ENCODE peak calls at places on chromosomes 7 and 10, in eight cellular contexts. Q is BJ, P is brain microvascular endothelial cell, A is esophagus squamous epithelium, J is heart left ventricle, N is lower leg skin, D is sigmoid colon, F is fibroblast of lung. K is an unnamed sample.
A peak's percentile ranks its signal among the peaks of the same experiment; 100 is the strongest.

GRCh38 chr10:12484945-12485805 is 135.8 kb downstream of the CAMK1D start:
- DNase-seq in Q (no peak), P (peak; percentile 58), A (no peak), J (peak; percentile 49), N (no peak), D (no peak), F (no peak), K (no peak)

GRCh38 chr10:121455377-121455776 is 142.9 kb downstream of the FGFR2 start:
- DNase-seq in Q (no peak), P (no peak), A (no peak), J (no peak), N (no peak), D (no peak), F (no peak), K (no peak)

GRCh38 chr7:8433477-8434289 is at the start of gene NXPH1:
- DNase-seq in Q (no peak), P (no peak), A (no peak), J (no peak), N (no peak), D (no peak), F (no peak), K (no peak)

GRCh38 chr7:47461161-47461560 is 120.8 kb downstream of the TNS3 start:
- DNase-seq in Q (no peak), P (peak; percentile 63), A (no peak), J (peak; percentile 78), N (no peak), D (no peak), F (no peak), K (no peak)

GRCh38 chr7:123131140-123131539 is 68.6 kb downstream of the SLC13A1 start:
- DNase-seq in Q (no peak), P (no peak), A (no peak), J (no peak), N (no peak), D (no peak), F (no peak), K (no peak)

GRCh38 chr7:148410905-148411304 is 179.7 kb upstream of the C7orf33 start:
- DNase-seq in Q (no peak), P (no peak), A (no peak), J (no peak), N (no peak), D (no peak), F (no peak), K (no peak)

GRCh38 chr10:97905276-97905675 is 55.6 kb downstream of the GOLGA7B start:
- DNase-seq in Q (no peak), P (no peak), A (no peak), J (no peak), N (no peak), D (no peak), F (no peak), K (no peak)

GRCh38 chr7:113394856-113395255 is 276.5 kb upstream of the SMIM30 start:
- DNase-seq in Q (no peak), P (peak; percentile 1), A (no peak), J (no peak), N (no peak), D (no peak), F (no peak), K (no peak)

GRCh38 chr10:5071411-5072198 is 22.6 kb upstream of the AKR1C3 start:
- DNase-seq in Q (no peak), P (peak; percentile 52), A (no peak), J (peak; percentile 87), N (peak; percentile 90), D (peak; percentile 91), F (peak; percentile 90), K (no peak)

GRCh38 chr10:88111294-88111693 is 247.9 kb downstream of the PTEN start:
- DNase-seq in Q (no peak), P (no peak), A (no peak), J (no peak), N (no peak), D (no peak), F (no peak), K (no peak)

GRCh38 chr7:8305104-8305503 is 43.1 kb upstream of the ICA1 start:
- DNase-seq in Q (no peak), P (no peak), A (no peak), J (no peak), N (no peak), D (no peak), F (no peak), K (no peak)

GRCh38 chr10:3090914-3091313 is 23.6 kb downstream of the PFKP start:
- DNase-seq in Q (no peak), P (no peak), A (no peak), J (peak; percentile 49), N (no peak), D (no peak), F (peak; percentile 48), K (no peak)

DNA sequence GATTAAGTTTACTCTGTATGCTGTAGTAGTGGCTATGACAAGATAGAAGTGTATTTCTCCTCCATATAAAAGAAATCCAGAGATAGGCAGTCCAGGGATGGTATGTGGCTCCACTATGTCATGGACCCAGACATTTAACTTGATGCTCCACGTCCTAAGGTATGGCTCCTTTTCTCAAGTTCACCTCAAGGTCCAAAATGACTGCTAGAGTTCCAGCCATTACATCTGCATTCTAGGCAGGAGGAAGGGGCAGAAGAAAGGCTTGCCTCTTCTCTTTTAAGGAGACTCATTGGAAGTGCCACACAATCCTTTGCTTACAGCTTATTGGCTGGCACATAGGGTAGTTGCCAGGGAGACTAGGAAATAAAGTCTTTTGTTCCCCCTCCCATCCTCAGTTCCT is 27.7 kb upstream of the ATXN7L1 start:
- DNase-seq in Q (no peak), P (no peak), A (no peak), J (no peak), N (no peak), D (no peak), F (no peak), K (no peak)
- TF ChIP-seq CTCF in Q (no peak), P (no peak), A (no peak), J (no peak), N (no peak), D (no peak), F (no peak), K (no peak)

DNA sequence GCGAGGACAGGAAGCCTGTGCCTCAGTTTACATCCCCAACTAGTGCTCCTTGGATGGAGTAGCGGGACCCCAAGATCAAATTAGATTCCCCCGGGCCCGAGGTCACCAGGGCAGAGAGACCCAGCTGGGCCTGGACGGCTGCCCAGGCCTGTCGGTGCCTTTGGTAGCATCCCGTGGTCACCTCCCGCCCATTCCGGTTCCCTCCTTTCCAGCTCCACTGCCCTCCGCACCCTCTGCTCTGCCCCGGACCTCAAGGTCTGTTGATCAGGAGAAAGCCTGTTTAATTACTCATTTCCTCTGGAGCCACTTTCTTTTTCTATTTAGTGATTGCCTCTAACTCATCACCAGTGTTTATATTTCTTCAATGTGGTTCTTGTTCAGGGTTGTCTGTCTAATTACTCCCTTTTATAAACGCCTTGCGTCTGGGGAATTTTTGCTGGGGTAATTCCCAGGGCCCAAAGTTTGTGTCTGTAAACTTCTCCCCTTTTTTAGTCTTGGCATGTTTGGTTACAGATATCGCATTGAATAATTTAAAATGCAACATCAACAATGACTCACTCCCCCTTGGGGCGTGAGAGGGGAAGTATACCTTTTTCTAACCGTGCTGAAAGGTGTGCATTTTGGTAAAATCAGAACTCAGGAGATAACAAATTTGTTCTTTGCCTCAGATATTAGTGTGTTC is 1.9 kb downstream of the FOXK1 start:
- DNase-seq in Q (peak; percentile 31), P (peak; percentile 53), A (no peak), J (peak; percentile 75), N (no peak), D (peak; percentile 83), F (peak; percentile 76), K (no peak)
- TF ChIP-seq CTCF in Q (peak; percentile 25), P (peak; percentile 22), A (no peak), J (no peak), N (no peak), D (no peak), F (peak; percentile 13), K (no peak)

GRCh38 chr10:7526017-7526400 is 115.2 kb upstream of the SFMBT2 start:
- DNase-seq in Q (no peak), P (no peak), A (no peak), J (no peak), N (no peak), D (no peak), F (no peak), K (no peak)
- TF ChIP-seq CTCF in Q (peak; percentile 9), P (no peak), A (no peak), J (no peak), N (no peak), D (no peak), F (no peak), K (no peak)

GRCh38 chr10:44993922-44994751 is 6.6 kb upstream of the ZNF22 start:
- DNase-seq in Q (peak; percentile 42), P (peak; percentile 18), A (no peak), J (peak; percentile 4), N (no peak), D (peak; percentile 54), F (peak; percentile 66), K (no peak)
- TF ChIP-seq CTCF in Q (no peak), P (no peak), A (no peak), J (no peak), N (no peak), D (no peak), F (no peak), K (no peak)

K was measured in omental fat pad.